ENCODE peak calls at places on chromosome 3, in six cellular contexts. V, L, U, Y, K and Z are unnamed samples. For H3K4me1, the result is how much of the 10 kb centered on the place peaks cover.

GRCh38 chr3:160078533-160078932 is 89.9 kb downstream of the IL12A start:
- DNase-seq in V (no peak), L (no peak), U (no peak), Y (no peak), K (no peak), Z (no peak)

GRCh38 chr3:152719264-152719663 is 115.7 kb upstream of the P2RY1 start:
- DNase-seq in V (no peak), L (no peak), U (peak), Y (no peak), K (no peak), Z (no peak)

GRCh38 chr3:153052096-153052460 is 109.9 kb upstream of the RAP2B start:
- DNase-seq in V (peak), L (no peak), U (peak), Y (peak), K (peak), Z (no peak)

GRCh38 chr3:72265250-72265649 is 480.3 kb upstream of the PROK2 start:
- DNase-seq in V (no peak), L (no peak), U (peak), Y (no peak), K (no peak), Z (no peak)

GRCh38 chr3:116517308-116517707 is 72.0 kb upstream of the LSAMP start:
- DNase-seq in V (no peak), L (no peak), U (peak), Y (no peak), K (no peak), Z (no peak)

GRCh38 chr3:48367201-48367600 is 4.8 kb upstream of the FBXW12 start:
- DNase-seq in V (no peak), L (no peak), U (no peak), Y (peak), K (no peak), Z (no peak)

GRCh38 chr3:119898478-119899177 is 116.7 kb downstream of the NR1I2 start:
- DNase-seq in V (no peak), L (no peak), U (peak), Y (no peak), K (no peak), Z (no peak)

GRCh38 chr3:185822957-185823279 is 1.9 kb downstream of the IGF2BP2 start:
- DNase-seq in V (no peak), L (no peak), U (no peak), Y (no peak), K (no peak), Z (no peak)

GRCh38 chr3:62374375-62374876 is 1.1 kb upstream of the FEZF2 start:
- DNase-seq in V (no peak), L (no peak), U (peak), Y (no peak), K (no peak), Z (no peak)

GRCh38 chr3:99686955-99687612 is 48.7 kb downstream of the COL8A1 start:
- DNase-seq in V (peak), L (peak), U (peak), Y (peak), K (peak), Z (peak)

GRCh38 chr3:82520846-82521245 is 759.4 kb upstream of the GBE1 start:
- DNase-seq in V (no peak), L (no peak), U (no peak), Y (no peak), K (no peak), Z (no peak)

GRCh38 chr3:69130689-69131088 is 8.3 kb upstream of the LMOD3 start:
- DNase-seq in V (no peak), L (no peak), U (no peak), Y (no peak), K (no peak), Z (no peak)

GRCh38 chr3:89372456-89372855 is 265.0 kb downstream of the EPHA3 start:
- DNase-seq in V (no peak), L (no peak), U (peak), Y (no peak), K (no peak), Z (no peak)

GRCh38 chr3:4343258-4343657 is 40.1 kb downstream of the SETMAR start:
- DNase-seq in V (no peak), L (no peak), U (peak), Y (no peak), K (no peak), Z (no peak)

GRCh38 chr3:73624363-73625123 is at the start of gene PDZRN3:
- DNase-seq in V (peak), L (peak), U (peak), Y (peak), K (peak), Z (peak)

GRCh38 chr3:197309528-197310361 is 11.3 kb upstream of the DLG1 start:
- DNase-seq in V (no peak), L (no peak), U (peak), Y (no peak), K (no peak), Z (no peak)

GRCh38 chr3:55690746-55691540 is 203.8 kb upstream of the WNT5A start:
- DNase-seq in V (no peak), L (no peak), U (no peak), Y (no peak), K (no peak), Z (no peak)

GRCh38 chr3:36729204-36730056 is 34.9 kb downstream of the DCLK3 start:
- DNase-seq in V (no peak), L (no peak), U (peak), Y (no peak), K (no peak), Z (no peak)

GRCh38 chr3:159766563-159767185 is 222.0 kb upstream of the IL12A start:
- DNase-seq in V (no peak), L (no peak), U (peak), Y (no peak), K (no peak), Z (no peak)

GRCh38 chr3:44464509-44464908 is 13.0 kb downstream of the ZNF445 start:
- DNase-seq in V (no peak), L (no peak), U (no peak), Y (no peak), K (no peak), Z (no peak)

GRCh38 chr3:157534725-157535161 is 31.5 kb upstream of the VEPH1 start:
- DNase-seq in V (no peak), L (no peak), U (no peak), Y (no peak), K (no peak), Z (no peak)

GRCh38 chr3:69338891-69339290 is 47.0 kb downstream of the FRMD4B start:
- DNase-seq in V (no peak), L (no peak), U (no peak), Y (no peak), K (no peak), Z (no peak)

GRCh38 chr3:184327171-184327570 is 10.2 kb upstream of the FAM131A start:
- DNase-seq in V (no peak), L (no peak), U (no peak), Y (no peak), K (no peak), Z (no peak)

GRCh38 chr3:184325715-184326114 is 11.3 kb downstream of the EIF4G1 start:
- DNase-seq in V (no peak), L (no peak), U (no peak), Y (no peak), K (no peak), Z (no peak)

GRCh38 chr3:184323696-184324095 is 9.3 kb downstream of the EIF4G1 start:
- DNase-seq in V (no peak), L (peak), U (no peak), Y (no peak), K (no peak), Z (no peak)

GRCh38 chr3:184322731-184323487 is 8.5 kb downstream of the EIF4G1 start:
- DNase-seq in V (peak), L (peak), U (no peak), Y (no peak), K (peak), Z (no peak)

DNA sequence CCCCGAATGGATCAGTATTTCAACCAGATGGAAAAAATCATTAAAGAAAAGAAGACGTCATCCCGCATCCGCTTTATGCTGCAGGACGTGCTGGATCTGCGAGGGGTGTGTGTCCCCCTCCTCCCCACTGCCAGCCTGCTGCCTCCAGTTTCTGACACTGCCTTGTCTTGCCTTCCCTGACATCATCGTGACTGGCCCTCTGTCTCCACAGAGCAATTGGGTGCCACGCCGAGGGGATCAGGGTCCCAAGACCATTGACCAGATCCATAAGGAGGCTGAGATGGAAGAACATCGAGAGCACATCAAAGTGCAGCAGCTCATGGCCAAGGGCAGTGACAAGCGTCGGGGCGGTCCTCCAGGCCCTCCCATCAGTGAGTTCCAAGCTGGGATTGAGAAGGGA is 10.9 kb downstream of the EIF4G1 start:
- DNase-seq in V (no peak), L (no peak), U (no peak), Y (no peak), K (no peak), Z (no peak)
- H3K4me1 ChIP-seq in V (under half), L (under half), U (under half), Y (under half), K (under half), Z (under half)

DNA sequence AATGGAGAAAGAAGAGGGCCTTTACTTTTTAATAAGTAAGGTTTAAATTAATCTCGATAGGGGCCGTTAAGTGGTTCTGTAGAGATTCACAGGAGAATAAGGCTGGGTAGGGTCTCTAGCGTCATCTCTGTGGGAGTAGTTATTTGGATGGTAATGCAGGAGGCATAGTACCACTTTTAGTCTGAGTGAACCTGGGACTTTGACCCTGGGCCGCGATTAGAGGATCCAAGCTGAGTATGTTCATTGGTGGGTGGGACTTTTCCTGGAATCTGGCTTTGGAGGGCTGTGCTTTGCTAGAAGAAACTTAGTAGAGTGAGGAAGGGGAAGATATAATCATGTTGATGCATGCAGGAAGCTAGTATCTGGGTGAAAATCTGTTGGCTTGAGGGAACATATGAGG is 4.0 kb downstream of the LPP start:
- DNase-seq in V (no peak), L (no peak), U (no peak), Y (peak), K (no peak), Z (no peak)
- H3K4me3 ChIP-seq in V (peak), L (no peak), U (no peak), Y (no peak), K (no peak), Z (no peak)

GRCh38 chr3:53242155-53242554 is 13.7 kb downstream of the TKT start:
- DNase-seq in V (no peak), L (no peak), U (no peak), Y (no peak), K (no peak), Z (no peak)

GRCh38 chr3:53244281-53244680 is 11.5 kb downstream of the TKT start:
- DNase-seq in V (no peak), L (no peak), U (no peak), Y (no peak), K (no peak), Z (no peak)

GRCh38 chr3:53243785-53244184 is 12.0 kb downstream of the TKT start:
- DNase-seq in V (no peak), L (no peak), U (no peak), Y (no peak), K (no peak), Z (no peak)

GRCh38 chr3:53242642-53243041 is 13.2 kb downstream of the TKT start:
- DNase-seq in V (no peak), L (no peak), U (no peak), Y (no peak), K (no peak), Z (no peak)

DNA sequence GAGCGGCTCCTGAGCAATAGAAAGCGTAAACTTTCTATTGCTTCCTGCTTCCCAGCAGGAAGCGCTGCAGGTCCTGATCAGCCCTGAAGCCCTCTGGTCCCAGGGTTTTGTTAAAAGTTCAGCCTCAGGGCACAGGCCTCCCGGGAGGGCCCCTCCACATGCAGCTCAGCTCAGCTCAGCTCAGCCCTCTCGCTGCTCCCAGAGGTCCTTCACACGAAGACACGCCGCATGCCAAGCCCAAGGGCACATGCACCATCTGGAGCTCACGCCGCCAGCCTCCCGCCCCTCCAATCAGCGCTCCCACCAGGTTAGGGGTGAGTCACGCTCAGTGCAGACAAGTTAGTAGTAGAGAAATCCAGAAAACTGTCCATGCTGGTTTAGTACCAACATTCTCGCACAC is 12.7 kb downstream of the TKT start:
- DNase-seq in V (no peak), L (peak), U (peak), Y (no peak), K (no peak), Z (no peak)
- H3K4me1 ChIP-seq in V (under half), L (half or more), U (under half), Y (under half), K (under half), Z (under half)

GRCh38 chr3:11591006-11591360 is 52.7 kb downstream of the VGLL4 start:
- DNase-seq in V (no peak), L (no peak), U (peak), Y (no peak), K (no peak), Z (no peak)
- H3K4me3 ChIP-seq in V (no peak), L (no peak), U (no peak), Y (no peak), K (no peak), Z (no peak)

GRCh38 chr3:194135516-194135805 is 487 bp upstream of the HES1 start:
- DNase-seq in V (no peak), L (no peak), U (no peak), Y (no peak), K (no peak), Z (no peak)
- H3K4me1 ChIP-seq in V (under half), L (under half), U (under half), Y (under half), K (under half), Z (under half)

GRCh38 chr3:30893678-30894325 is 659 bp downstream of the GADL1 start:
- DNase-seq in V (no peak), L (no peak), U (no peak), Y (no peak), K (no peak), Z (no peak)

GRCh38 chr3:30895329-30895728 is 868 bp upstream of the GADL1 start:
- DNase-seq in V (no peak), L (no peak), U (no peak), Y (no peak), K (no peak), Z (no peak)

GRCh38 chr3:30890907-30891306 is 3.6 kb downstream of the GADL1 start:
- DNase-seq in V (no peak), L (no peak), U (no peak), Y (no peak), K (no peak), Z (no peak)

GRCh38 chr3:30894521-30895289 is at the start of gene GADL1:
- DNase-seq in V (peak), L (peak), U (peak), Y (no peak), K (peak), Z (peak)
- H3K4me3 ChIP-seq in V (peak), L (peak), U (peak), Y (peak), K (peak), Z (peak)

DNA sequence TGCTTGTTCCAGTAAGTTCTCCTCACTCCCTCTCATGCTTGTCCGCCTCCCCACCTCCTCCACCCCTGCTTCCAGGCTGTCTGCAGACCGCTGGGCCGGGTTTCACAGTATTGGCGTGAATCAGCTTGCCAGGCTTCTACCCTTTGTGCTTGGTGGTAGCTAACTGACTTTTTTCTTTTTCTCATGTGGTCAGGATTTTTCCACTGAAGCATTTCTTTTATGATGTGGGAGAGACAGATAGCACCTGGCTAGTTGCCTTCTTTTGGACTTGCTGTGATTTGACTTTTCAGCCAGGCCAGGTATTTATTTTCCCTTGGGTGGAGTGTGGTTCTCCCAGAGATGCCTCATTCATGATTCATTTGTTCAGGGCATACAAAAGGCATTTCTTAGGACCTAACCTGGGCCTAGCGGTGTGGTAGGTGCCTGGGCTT is 60.6 kb downstream of the ST6GAL1 start:
- DNase-seq in V (peak), L (no peak), U (peak), Y (no peak), K (peak), Z (no peak)
- H3K4me1 ChIP-seq in V (under half), L (under half), U (under half), Y (under half), K (under half), Z (under half)

DNA sequence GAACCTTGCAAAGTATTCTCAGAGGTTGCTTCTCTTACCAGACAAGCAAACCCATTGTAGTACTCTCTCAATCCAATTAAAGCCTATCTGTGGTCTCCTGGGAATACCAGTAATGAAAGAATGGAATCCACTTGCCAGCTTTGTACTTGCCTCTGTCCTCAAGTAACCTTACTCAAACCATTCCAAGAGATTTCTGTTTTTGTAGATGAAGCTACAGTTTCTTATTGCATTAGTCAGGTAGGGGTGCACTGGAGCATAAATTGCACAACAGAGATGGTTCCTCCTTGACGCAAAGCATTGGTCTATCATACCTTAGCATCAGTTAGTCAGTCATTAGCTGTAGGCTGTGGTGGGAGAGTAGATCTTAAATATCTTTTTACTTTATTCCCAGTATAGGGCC is 52.9 kb downstream of the BTLA start:
- DNase-seq in V (no peak), L (no peak), U (peak), Y (no peak), K (no peak), Z (no peak)
- H3K4me3 ChIP-seq in V (no peak), L (no peak), U (no peak), Y (no peak), K (no peak), Z (no peak)

GRCh38 chr3:191070762-191071365 is 128.2 kb upstream of the OSTN start:
- DNase-seq in V (no peak), L (no peak), U (peak), Y (no peak), K (no peak), Z (no peak)
- H3K4me1 ChIP-seq in V (under half), L (under half), U (under half), Y (under half), K (under half), Z (under half)

DNA sequence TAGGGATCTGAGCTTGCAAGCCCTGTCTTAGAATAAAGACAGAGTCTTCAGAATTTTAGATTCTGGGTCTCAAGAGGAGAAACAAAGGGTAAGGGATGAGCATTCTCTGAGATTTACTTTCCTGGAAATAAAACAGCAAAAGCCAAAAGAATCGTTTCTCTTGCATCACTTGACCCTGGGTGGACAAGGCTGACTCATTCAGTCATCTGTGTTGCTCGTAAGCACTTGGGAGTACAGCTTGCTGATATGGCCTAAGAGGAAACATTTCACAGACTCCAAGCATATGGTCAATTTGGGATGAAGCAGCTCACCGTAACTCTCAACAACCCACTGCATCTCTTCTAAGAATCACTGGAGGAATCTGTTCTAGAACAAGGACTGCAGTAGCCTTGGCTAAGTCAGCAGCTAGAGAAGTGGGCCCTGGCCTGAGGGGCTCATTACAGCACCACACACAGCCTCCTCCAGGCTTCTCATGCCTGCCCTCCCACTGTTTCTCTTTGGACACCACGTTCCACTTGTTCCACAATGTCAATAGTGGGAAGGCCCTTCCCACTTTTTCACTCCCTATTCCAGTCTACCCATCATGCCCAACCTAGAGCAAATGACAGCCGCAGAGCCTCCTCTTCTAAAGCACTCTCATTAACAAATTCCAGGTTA is 86.1 kb downstream of the RFTN1 start:
- DNase-seq in V (no peak), L (no peak), U (peak), Y (peak), K (peak), Z (peak)
- H3K4me3 ChIP-seq in V (no peak), L (no peak), U (no peak), Y (no peak), K (no peak), Z (no peak)